ENCODE peak calls at places on chromosomes 6 and 20, in five cellular contexts. L is pancreas, O is RPMI7951, C is neuronal stem cell, X is GM12865. E is an unnamed sample.

GRCh38 chr6:1622220-1622841 is 12.6 kb downstream of the FOXC1 start:
- DNase-seq in C (no peak), L (no peak), O (no peak), X (no peak), E (no peak)

GRCh38 chr6:112030965-112031660 is 22.8 kb upstream of the CCN6 start:
- DNase-seq in L (no peak), C (no peak), X (no peak), O (no peak), E (no peak)

GRCh38 chr6:71260205-71260604 is 28.4 kb upstream of the OGFRL1 start:
- DNase-seq in X (no peak), O (no peak), L (no peak), C (no peak), E (no peak)

GRCh38 chr20:400451-401275 is 7.4 kb upstream of the RBCK1 start:
- DNase-seq in X (no peak), L (no peak), C (no peak), O (no peak), E (no peak)

GRCh38 chr20:58833921-58834320 is 16.8 kb downstream of the GNAS-AS1 start:
- DNase-seq in X (no peak), L (no peak), O (peak), C (no peak), E (no peak)

GRCh38 chr6:119727504-119728219 is 378.1 kb upstream of the MAN1A1 start:
- DNase-seq in O (no peak), L (peak), X (no peak), C (no peak), E (no peak)

GRCh38 chr6:98579089-98579488 is 255.3 kb upstream of the POU3F2 start:
- DNase-seq in L (no peak), O (no peak), X (no peak), C (no peak), E (no peak)

GRCh38 chr6:106192824-106193223 is 106.7 kb downstream of the PRDM1 start:
- DNase-seq in L (no peak), O (peak), X (no peak), C (no peak), E (no peak)

E was measured in NCI-H146.